ENCODE peak calls at places on chromosomes 1 and 21, in five cellular contexts. D, I, P, J and A are unnamed samples.
A peak's percentile ranks its signal among the peaks of the same experiment; 100 is the strongest.

GRCh38 chr1:9881838-9882249 is 28.2 kb downstream of the CTNNBIP1 start:
- DNase-seq in D (no peak), I (no peak), P (peak; percentile 76), J (no peak), A (no peak)

GRCh38 chr1:236942431-236942830 is 61.8 kb downstream of the MT1HL1 start:
- DNase-seq in D (no peak), I (no peak), P (no peak), J (no peak), A (no peak)

GRCh38 chr21:35145626-35146236 is 96.6 kb upstream of the RUNX1 start:
- DNase-seq in D (no peak), I (no peak), P (no peak), J (no peak), A (no peak)

GRCh38 chr1:210332719-210333398 is 4.2 kb downstream of the HHAT start:
- DNase-seq in D (no peak), I (no peak), P (no peak), J (no peak), A (no peak)

GRCh38 chr1:3481836-3482589 is 27.5 kb downstream of the ARHGEF16 start:
- DNase-seq in D (no peak), I (no peak), P (peak; percentile 66), J (no peak), A (no peak)

GRCh38 chr21:41032536-41032935 is 135.4 kb upstream of the BACE2 start:
- DNase-seq in D (no peak), I (no peak), P (no peak), J (no peak), A (no peak)

GRCh38 chr1:167808690-167809089 is 86.9 kb downstream of the MPZL1 start:
- DNase-seq in D (no peak), I (no peak), P (no peak), J (no peak), A (no peak)

GRCh38 chr1:92996131-92996463 is 34.8 kb upstream of the DIPK1A start:
- DNase-seq in D (no peak), I (no peak), P (no peak), J (no peak), A (no peak)

GRCh38 chr1:27872059-27872801 is at the start of gene THEMIS2:
- DNase-seq in D (peak; percentile 74), I (peak; percentile 98), P (peak; percentile 81), J (no peak), A (peak; percentile 38)

GRCh38 chr1:225888898-225889690 is at the start of gene LEFTY1:
- DNase-seq in D (no peak), I (peak; percentile 40), P (no peak), J (no peak), A (no peak)

GRCh38 chr1:113519561-113519960 is 129.2 kb downstream of the MAGI3 start:
- DNase-seq in D (no peak), I (no peak), P (peak; percentile 69), J (no peak), A (no peak)

GRCh38 chr1:185716095-185716494 is 18.1 kb upstream of the HMCN1 start:
- DNase-seq in D (no peak), I (no peak), P (no peak), J (no peak), A (no peak)

GRCh38 chr1:235450886-235451457 is 53.3 kb downstream of the B3GALNT2 start:
- DNase-seq in D (no peak), I (no peak), P (no peak), J (no peak), A (no peak)

GRCh38 chr21:36104306-36105300 is 30.3 kb upstream of the CBR3 start:
- DNase-seq in D (peak; percentile 55), I (peak; percentile 33), P (peak; percentile 21), J (no peak), A (peak; percentile 65)

GRCh38 chr1:201183209-201183608 is 7.4 kb upstream of the IGFN1 start:
- DNase-seq in D (no peak), I (no peak), P (no peak), J (peak; percentile 38), A (no peak)

GRCh38 chr1:207866471-207867135 is 44.3 kb downstream of the CD34 start:
- DNase-seq in D (peak; percentile 56), I (peak; percentile 60), P (peak; percentile 54), J (no peak), A (no peak)

GRCh38 chr1:29290414-29290980 is 54.2 kb downstream of the PTPRU start:
- DNase-seq in D (no peak), I (no peak), P (peak; percentile 22), J (no peak), A (no peak)

GRCh38 chr1:113391643-113392271 is 1.4 kb downstream of the MAGI3 start:
- DNase-seq in D (peak; percentile 45), I (no peak), P (peak; percentile 18), J (no peak), A (peak; percentile 43)

GRCh38 chr1:36408479-36408878 is 10.8 kb upstream of the LSM10 start:
- DNase-seq in D (no peak), I (peak; percentile 67), P (peak; percentile 67), J (no peak), A (no peak)

GRCh38 chr1:153567621-153568366 is 2.1 kb upstream of the S100A2 start:
- DNase-seq in D (no peak), I (no peak), P (peak; percentile 56), J (no peak), A (no peak)

GRCh38 chr1:41482001-41482765 is 2.3 kb downstream of the EDN2 start:
- DNase-seq in D (no peak), I (no peak), P (no peak), J (no peak), A (peak; percentile 74)

GRCh38 chr1:910881-911721 is 12.6 kb upstream of the SAMD11 start:
- DNase-seq in D (peak; percentile 27), I (peak; percentile 72), P (peak; percentile 74), J (peak; percentile 55), A (peak; percentile 47)

GRCh38 chr21:43899307-43900077 is 34.5 kb downstream of the AGPAT3 start:
- DNase-seq in D (no peak), I (no peak), P (no peak), J (peak; percentile 74), A (no peak)

GRCh38 chr1:81799939-81800740 is 594 bp upstream of the ADGRL2 start:
- DNase-seq in D (peak; percentile 66), I (peak; percentile 87), P (peak; percentile 78), J (no peak), A (peak; percentile 64)

GRCh38 chr1:54120698-54121481 is 31.9 kb downstream of the CDCP2 start:
- DNase-seq in D (no peak), I (no peak), P (peak; percentile 71), J (no peak), A (no peak)

GRCh38 chr1:180909462-180909976 is 3.2 kb upstream of the KIAA1614 start:
- DNase-seq in D (no peak), I (no peak), P (no peak), J (no peak), A (no peak)

GRCh38 chr1:33342041-33342723 is 21.3 kb upstream of the A3GALT2 start:
- DNase-seq in D (peak; percentile 91), I (no peak), P (peak; percentile 93), J (no peak), A (peak; percentile 90)

GRCh38 chr1:169086603-169087455 is 19.7 kb upstream of the ATP1B1 start:
- DNase-seq in D (no peak), I (no peak), P (peak; percentile 32), J (no peak), A (peak; percentile 56)

GRCh38 chr1:41545996-41546938 is 61.8 kb upstream of the EDN2 start:
- DNase-seq in D (peak; percentile 31), I (no peak), P (peak; percentile 71), J (peak; percentile 74), A (peak; percentile 5)

GRCh38 chr1:101178688-101179491 is 57.9 kb upstream of the S1PR1 start:
- DNase-seq in D (no peak), I (no peak), P (no peak), J (no peak), A (no peak)
- H3K4me3 ChIP-seq in D (no peak overlapping the region), I (no peak overlapping the region), P (no peak overlapping the region), J (no peak overlapping the region), A (no peak overlapping the region)

DNA sequence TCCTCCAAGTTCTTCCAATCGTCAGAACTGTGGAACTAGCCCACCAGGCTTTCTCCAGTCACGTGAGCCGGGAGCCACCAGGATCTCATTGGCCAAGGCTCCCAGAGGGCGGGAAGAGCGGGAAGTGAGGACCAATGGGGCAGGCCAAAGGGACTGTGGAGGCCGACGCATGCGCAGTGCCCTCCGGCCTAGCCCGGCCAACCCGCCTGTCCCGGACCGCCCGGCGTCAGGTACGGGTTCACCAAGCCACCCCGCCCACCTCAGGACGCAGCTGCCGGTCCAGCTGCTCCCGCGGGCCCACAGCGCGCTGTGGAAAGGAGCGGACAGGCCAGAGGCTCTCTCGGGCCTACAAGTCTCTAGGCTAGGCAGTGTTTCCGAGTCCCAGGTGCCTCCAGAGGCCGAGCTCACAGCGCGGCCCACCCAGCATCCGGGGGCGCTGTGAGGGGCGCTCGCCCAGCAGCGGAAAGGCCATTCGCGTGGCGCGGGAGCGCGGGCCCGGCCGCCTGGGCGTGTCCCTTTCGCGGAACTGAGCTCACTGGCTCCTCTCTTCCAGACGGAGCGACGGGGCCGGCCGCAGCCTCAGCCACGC is 10.9 kb downstream of the OR14I1 start:
- DNase-seq in D (no peak), I (peak; percentile 17), P (no peak), J (no peak), A (no peak)
- H3K4me3 ChIP-seq in D (no peak overlapping the region), I (no peak overlapping the region), P (no peak overlapping the region), J (no peak overlapping the region), A (no peak overlapping the region)

DNA sequence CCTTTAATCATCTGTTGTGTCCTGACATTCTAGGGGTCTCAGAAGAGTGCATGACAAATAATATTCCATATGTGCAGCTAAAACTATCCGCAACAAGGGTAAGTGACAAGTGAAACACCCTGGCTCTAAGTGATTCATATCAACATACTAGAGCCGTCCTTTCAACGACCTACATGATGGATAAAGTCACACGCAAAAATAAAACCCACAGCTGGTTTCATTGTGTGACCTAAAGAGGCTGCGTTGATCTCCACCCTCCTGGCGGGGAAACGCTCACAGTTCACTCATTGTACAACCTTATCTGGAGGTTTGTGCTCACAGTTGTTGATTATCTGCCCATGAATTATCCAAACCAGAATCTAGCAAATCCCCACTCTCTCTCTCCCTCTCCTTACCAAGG is 365.3 kb upstream of the PKN2 start:
- DNase-seq in D (no peak), I (no peak), P (no peak), J (no peak), A (no peak)
- H3K4me3 ChIP-seq in D (no peak overlapping the region), I (no peak overlapping the region), P (no peak overlapping the region), J (no peak overlapping the region), A (no peak overlapping the region)

GRCh38 chr1:209105769-209106168 is 477.7 kb upstream of the CAMK1G start:
- DNase-seq in D (no peak), I (no peak), P (no peak), J (no peak), A (no peak)

GRCh38 chr1:209106237-209106741 is 477.2 kb upstream of the CAMK1G start:
- DNase-seq in D (peak; percentile 68), I (peak; percentile 22), P (peak; percentile 75), J (no peak), A (no peak)

GRCh38 chr1:209104646-209105045 is 478.9 kb upstream of the CAMK1G start:
- DNase-seq in D (no peak), I (no peak), P (no peak), J (no peak), A (no peak)

GRCh38 chr1:209107535-209107934 is 476.0 kb upstream of the CAMK1G start:
- DNase-seq in D (no peak), I (no peak), P (no peak), J (no peak), A (no peak)

DNA sequence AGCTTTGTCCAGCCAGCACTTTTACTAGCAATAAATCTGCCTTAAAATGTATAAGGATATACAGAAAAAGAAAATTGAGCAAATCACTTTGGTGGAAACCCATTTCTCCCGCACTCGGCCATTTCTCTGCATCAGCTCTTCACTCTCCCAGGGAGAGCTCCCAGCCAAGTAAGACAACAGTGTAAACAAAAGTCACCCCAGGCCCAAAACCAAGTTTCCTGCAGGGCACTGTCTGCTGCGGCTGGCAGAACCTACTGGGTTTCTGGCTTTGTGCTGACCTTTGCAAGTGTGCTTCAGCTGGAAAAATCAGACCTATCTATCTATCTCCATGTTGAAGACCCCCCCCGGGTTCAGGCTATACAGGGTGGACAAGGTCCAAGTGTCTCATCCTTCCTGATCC is 476.7 kb upstream of the CAMK1G start:
- DNase-seq in D (no peak), I (no peak), P (no peak), J (no peak), A (no peak)
- H3K4me3 ChIP-seq in D (no peak overlapping the region), I (no peak overlapping the region), P (no peak overlapping the region), J (no peak overlapping the region), A (no peak overlapping the region)